ENCODE peak calls at places on chromosome 22, in four cellular contexts. K is IMR-90, C is heart left ventricle, T is sigmoid colon. E is an unnamed sample.
A peak's percentile ranks its signal among the peaks of the same experiment; 100 is the strongest.

GRCh38 chr22:47631571-47632102 is 869.2 kb downstream of the TBC1D22A start:
- DNase-seq in K (no peak), C (no peak), T (no peak), E (no peak)

GRCh38 chr22:26990503-26991189 is 333.3 kb downstream of the MIAT start:
- DNase-seq in K (no peak), C (no peak), T (no peak), E (no peak)

GRCh38 chr22:19825016-19825339 is 29.7 kb downstream of the GNB1L start:
- DNase-seq in K (no peak), C (peak; percentile 56), T (peak; percentile 42), E (no peak)

GRCh38 chr22:36223504-36223903 is 15.8 kb downstream of the APOL2 start:
- DNase-seq in K (no peak), C (no peak), T (no peak), E (no peak)

GRCh38 chr22:38485783-38486182 is 17.9 kb downstream of the KDELR3 start:
- DNase-seq in K (no peak), C (no peak), T (no peak), E (no peak)

GRCh38 chr22:38474003-38474607 is 6.2 kb downstream of the KDELR3 start:
- DNase-seq in K (no peak), C (peak; percentile 16), T (no peak), E (no peak)

GRCh38 chr22:39317756-39318506 is 1.5 kb downstream of the RPL3 start:
- DNase-seq in K (peak; percentile 61), C (no peak), T (no peak), E (no peak)

GRCh38 chr22:39490966-39491680 is 11.0 kb upstream of the MIEF1 start:
- DNase-seq in K (no peak), C (no peak), T (peak; percentile 52), E (no peak)

GRCh38 chr22:35299217-35299716 is 427 bp upstream of the TOM1 start:
- DNase-seq in K (no peak), C (no peak), T (no peak), E (no peak)

GRCh38 chr22:47878460-47878859 is 1116.0 kb downstream of the TBC1D22A start:
- DNase-seq in K (no peak), C (no peak), T (no peak), E (no peak)

GRCh38 chr22:37442537-37442936 is 15.3 kb upstream of the ELFN2 start:
- DNase-seq in K (peak; percentile 45), C (no peak), T (no peak), E (no peak)

GRCh38 chr22:19522190-19522880 is 1.9 kb downstream of the CLDN5 start:
- DNase-seq in K (no peak), C (peak; percentile 79), T (no peak), E (no peak)

GRCh38 chr22:38006906-38007305 is 22.6 kb upstream of the SOX10 start:
- DNase-seq in K (no peak), C (no peak), T (no peak), E (no peak)

GRCh38 chr22:38236786-38237185 is 35.0 kb downstream of the MAFF start:
- DNase-seq in K (no peak), C (peak; percentile 19), T (no peak), E (no peak)

GRCh38 chr22:36739185-36739584 is 35.6 kb upstream of the CACNG2 start:
- DNase-seq in K (no peak), C (no peak), T (peak; percentile 12), E (no peak)

GRCh38 chr22:49532831-49533802 is 294.6 kb downstream of the BRD1 start:
- DNase-seq in K (no peak), C (no peak), T (peak; percentile 44), E (no peak)

GRCh38 chr22:30077279-30077678 is 3.0 kb upstream of the HORMAD2 start:
- DNase-seq in K (no peak), C (no peak), T (no peak), E (no peak)

DNA sequence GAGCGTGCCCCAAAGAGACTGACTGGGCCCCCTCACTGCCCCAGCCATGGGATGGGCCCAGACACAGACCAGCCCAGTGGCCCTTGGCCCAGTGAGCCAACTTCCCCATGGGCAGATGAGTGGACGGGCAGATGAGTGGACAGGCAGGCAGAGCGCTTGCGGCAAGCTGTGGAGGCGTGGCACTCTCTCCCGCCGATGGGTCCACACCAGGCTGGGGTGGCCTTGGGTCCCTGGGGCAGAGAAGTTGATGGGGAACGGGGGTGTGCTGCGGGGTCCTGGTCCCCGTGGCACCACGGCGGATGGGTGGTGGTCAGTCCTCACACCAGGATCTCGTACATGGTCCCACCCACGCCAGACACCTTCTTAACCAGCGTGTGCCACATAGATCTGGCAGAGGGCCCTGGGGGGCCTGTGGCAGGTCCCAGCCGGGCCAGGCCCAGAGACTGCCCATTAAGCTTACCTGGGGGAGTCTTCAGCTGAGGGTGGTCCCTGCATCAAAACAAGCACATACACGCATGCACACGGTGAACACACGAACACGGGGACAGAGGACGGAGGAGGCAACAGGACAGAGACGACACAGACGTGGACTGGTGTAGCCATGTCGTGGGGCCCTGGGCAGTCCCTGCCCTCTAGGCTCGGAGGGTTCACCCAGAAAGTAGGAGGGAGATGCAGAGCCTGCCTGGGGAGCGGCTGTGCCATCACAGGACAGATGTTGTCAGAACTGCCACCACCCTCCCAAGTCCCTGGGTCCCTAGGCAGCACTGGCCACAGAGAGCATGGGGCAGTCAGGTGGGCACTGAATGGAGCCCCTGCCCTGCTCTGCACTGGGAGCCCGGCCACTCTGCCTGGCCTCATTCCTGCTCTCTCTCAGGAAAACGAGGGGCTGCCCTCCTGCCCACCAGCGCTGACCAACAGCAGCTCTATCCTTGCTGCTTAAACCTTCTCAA is 182.2 kb downstream of the IGLL1 start:
- DNase-seq in K (no peak), C (no peak), T (peak; percentile 36), E (no peak)
- H3K27ac ChIP-seq in K (no peak overlapping the region), C (no peak overlapping the region), T (no peak overlapping the region), E (no peak overlapping the region)

GRCh38 chr22:41368543-41368817 is 13.3 kb upstream of the TEF start:
- DNase-seq in K (no peak), C (no peak), T (no peak), E (no peak)
- H3K4me3 ChIP-seq in K (no peak overlapping the region), C (no peak overlapping the region), T (peak overlapping the region; percentile 57), E (peak overlapping the region; percentile 13)

GRCh38 chr22:20980938-20981722 is 967 bp upstream of the LZTR1 start:
- DNase-seq in K (no peak), C (no peak), T (no peak), E (no peak)

GRCh38 chr22:20980523-20980922 is 1.6 kb upstream of the LZTR1 start:
- DNase-seq in K (no peak), C (no peak), T (no peak), E (no peak)

GRCh38 chr22:20983081-20983745 is 1.1 kb downstream of the LZTR1 start:
- DNase-seq in K (peak; percentile 18), C (no peak), T (no peak), E (no peak)

GRCh38 chr22:20982563-20982882 is 426 bp downstream of the LZTR1 start:
- DNase-seq in K (no peak), C (no peak), T (no peak), E (no peak)

DNA sequence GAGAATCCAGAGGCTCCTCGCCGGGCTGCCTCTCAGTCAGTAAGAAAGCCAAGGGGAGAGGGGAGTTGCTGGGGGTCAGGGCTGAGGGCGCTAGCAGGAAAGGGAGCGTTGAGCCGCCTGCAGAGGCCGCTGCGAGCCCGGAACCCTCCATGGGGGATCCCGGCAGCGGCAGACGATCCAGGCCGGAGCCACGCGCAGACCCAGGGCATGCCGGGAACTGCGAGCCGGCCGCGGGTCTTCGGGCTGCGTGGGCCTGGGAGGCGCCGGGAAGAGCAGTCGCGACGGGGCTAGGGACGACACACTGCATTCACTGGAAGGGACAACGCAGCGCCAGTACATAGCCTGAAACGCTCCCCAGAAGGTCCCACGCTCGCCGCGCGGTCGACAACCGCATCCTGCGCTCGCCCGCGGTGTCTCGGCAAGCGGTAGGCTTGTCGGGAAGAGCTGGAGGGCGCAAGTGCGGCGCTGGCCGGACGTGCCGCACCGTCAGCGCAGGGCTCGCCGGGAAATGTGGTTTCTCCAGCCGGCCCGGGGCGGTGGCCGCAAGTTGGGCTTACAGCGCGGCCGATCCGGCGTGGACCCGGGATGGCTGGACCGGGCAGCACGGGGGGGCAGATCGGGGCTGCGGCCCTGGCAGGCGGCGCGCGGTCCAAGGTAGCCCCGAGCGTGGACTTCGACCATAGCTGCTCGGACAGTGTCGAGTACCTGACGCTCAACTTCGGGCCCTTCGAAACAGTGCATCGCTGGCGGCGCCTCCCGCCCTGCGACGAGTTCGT is at the start of gene LZTR1:
- DNase-seq in K (peak; percentile 82), C (peak; percentile 91), T (peak; percentile 89), E (peak; percentile 86)
- TF ChIP-seq POLR2A in K (peak; percentile 85), C (peak; percentile 90), T (peak; percentile 95), E (peak; percentile 90)

GRCh38 chr22:18024956-18025720 is 777 bp upstream of the MICAL3 start:
- DNase-seq in K (no peak), C (no peak), T (no peak), E (no peak)
- H3K27ac ChIP-seq in K (no peak overlapping the region), C (peak overlapping the region; percentile 32), T (peak overlapping the region; percentile 91), E (peak overlapping the region; percentile 78)

GRCh38 chr22:31583861-31584485 is 78.0 kb downstream of the PISD start:
- DNase-seq in K (peak; percentile 62), C (no peak), T (no peak), E (no peak)

GRCh38 chr22:31585161-31585859 is 76.7 kb downstream of the PISD start:
- DNase-seq in K (peak; percentile 60), C (no peak), T (no peak), E (no peak)

GRCh38 chr22:31584804-31585160 is 77.2 kb downstream of the PISD start:
- DNase-seq in K (no peak), C (no peak), T (no peak), E (no peak)

GRCh38 chr22:31588970-31589675 is 72.9 kb downstream of the PISD start:
- DNase-seq in K (no peak), C (no peak), T (no peak), E (peak; percentile 31)

GRCh38 chr22:31586137-31586920 is 75.7 kb downstream of the PISD start:
- DNase-seq in K (peak; percentile 87), C (no peak), T (no peak), E (no peak)
- H3K4me3 ChIP-seq in K (no peak overlapping the region), C (no peak overlapping the region), T (no peak overlapping the region), E (no peak overlapping the region)

DNA sequence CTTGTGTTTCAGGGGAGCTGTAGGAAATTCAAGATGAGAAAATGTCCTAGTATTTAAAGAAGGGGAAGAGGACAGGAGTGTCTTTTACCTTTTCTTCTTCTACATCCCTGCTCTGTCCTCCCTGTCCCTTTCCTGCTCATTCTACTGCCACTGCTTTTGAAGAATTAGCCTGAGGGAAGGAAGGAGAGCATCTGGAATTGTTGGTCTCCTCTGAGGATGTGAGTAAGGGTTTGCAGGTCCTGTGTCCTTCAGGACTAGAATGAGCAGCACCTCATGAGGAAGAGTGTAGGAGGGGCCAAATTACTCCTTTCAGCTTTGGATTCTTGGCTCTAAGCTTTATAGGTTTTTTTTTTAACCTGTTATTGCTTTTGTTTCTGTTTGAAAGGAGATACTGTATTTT is 24.2 kb downstream of the SNU13 start:
- DNase-seq in K (no peak), C (no peak), T (no peak), E (no peak)
- TF ChIP-seq POLR2A in K (no peak), C (no peak), T (no peak), E (no peak)